ENCODE peak calls at places on chromosome 12, in ten cellular contexts. I is neural progenitor cell, Y is adipocyte, O is tibial artery, H is upper lobe of right lung, J is left ventricle myocardium inferior, X is lung, C is small intestine, M is mammary epithelial cell, V is cardiac muscle cell. Z is an unnamed sample.

GRCh38 chr12:109737111-109737510 is 23.5 kb downstream of the FAM222A start:
- DNase-seq in I (no peak), Y (no peak), O (peak; percentile 35), H (no peak), J (no peak), X (no peak), C (no peak), M (no peak), V (no peak), Z (no peak)

GRCh38 chr12:96338852-96339478 is 61.3 kb downstream of the CDK17 start:
- DNase-seq in I (no peak), Y (no peak), O (no peak), H (no peak), J (no peak), X (no peak), C (peak; percentile 93), M (no peak), V (no peak), Z (no peak)

GRCh38 chr12:25135531-25136154 is 59.3 kb downstream of the DNAI7 start:
- DNase-seq in I (peak; percentile 28), Y (no peak), O (no peak), H (no peak), J (no peak), X (no peak), C (no peak), M (peak; percentile 91), V (no peak), Z (no peak)

GRCh38 chr12:42309996-42310395 is 15.9 kb downstream of the ZCRB1 start:
- DNase-seq in I (no peak), Y (no peak), O (no peak), H (no peak), J (no peak), X (no peak), C (no peak), M (no peak), V (no peak), Z (no peak)

GRCh38 chr12:130342842-130343241 is 5.2 kb downstream of the PIWIL1 start:
- DNase-seq in I (no peak), Y (no peak), O (no peak), H (no peak), J (no peak), X (no peak), C (no peak), M (no peak), V (no peak), Z (no peak)

GRCh38 chr12:6335451-6336078 is 6.3 kb downstream of the TNFRSF1A start:
- DNase-seq in I (peak; percentile 58), Y (peak; percentile 81), O (peak; percentile 89), H (peak; percentile 90), J (peak; percentile 72), X (peak; percentile 80), C (peak; percentile 91), M (peak; percentile 84), V (peak; percentile 89), Z (peak; percentile 81)

GRCh38 chr12:34298176-34298970 is 276.1 kb downstream of the ALG10 start:
- DNase-seq in I (no peak), Y (no peak), O (peak; percentile 47), H (peak; percentile 52), J (no peak), X (no peak), C (no peak), M (no peak), V (no peak), Z (no peak)

GRCh38 chr12:53115112-53115890 is 12.0 kb downstream of the SOAT2 start:
- DNase-seq in I (peak; percentile 33), Y (no peak), O (no peak), H (no peak), J (no peak), X (no peak), C (no peak), M (no peak), V (no peak), Z (no peak)

GRCh38 chr12:30930238-30931010 is 3.9 kb downstream of the TSPAN11 start:
- DNase-seq in I (no peak), Y (no peak), O (no peak), H (no peak), J (no peak), X (no peak), C (no peak), M (no peak), V (no peak), Z (no peak)

GRCh38 chr12:115412821-115413220 is 728.8 kb upstream of the TBX3 start:
- DNase-seq in I (no peak), Y (no peak), O (no peak), H (no peak), J (no peak), X (no peak), C (no peak), M (no peak), V (no peak), Z (no peak)

GRCh38 chr12:95057431-95057830 is 16.0 kb downstream of the NR2C1 start:
- DNase-seq in I (no peak), Y (no peak), O (no peak), H (no peak), J (no peak), X (no peak), C (no peak), M (no peak), V (no peak), Z (no peak)

GRCh38 chr12:63845726-63846125 is 1.2 kb downstream of the SRGAP1 start:
- DNase-seq in I (no peak), Y (peak; percentile 61), O (no peak), H (no peak), J (no peak), X (no peak), C (peak; percentile 62), M (peak; percentile 75), V (peak; percentile 38), Z (no peak)

GRCh38 chr12:92123780-92124707 is 21.6 kb downstream of the BTG1 start:
- DNase-seq in I (no peak), Y (no peak), O (no peak), H (no peak), J (no peak), X (no peak), C (no peak), M (no peak), V (peak; percentile 42), Z (no peak)

GRCh38 chr12:102964872-102965271 is 7.4 kb downstream of the ASCL1 start:
- DNase-seq in I (peak; percentile 80), Y (no peak), O (no peak), H (no peak), J (no peak), X (no peak), C (peak; percentile 43), M (no peak), V (no peak), Z (no peak)

GRCh38 chr12:19988918-19989317 is 379.4 kb upstream of the PDE3A start:
- DNase-seq in I (no peak), Y (peak; percentile 27), O (no peak), H (no peak), J (no peak), X (no peak), C (no peak), M (no peak), V (no peak), Z (no peak)

GRCh38 chr12:7144414-7145120 is 14.4 kb downstream of the CLSTN3 start:
- DNase-seq in I (peak; percentile 43), Y (peak; percentile 83), O (peak; percentile 33), H (peak; percentile 34), J (no peak), X (no peak), C (peak; percentile 32), M (no peak), V (peak; percentile 57), Z (no peak)

GRCh38 chr12:106302401-106303201 is at the start of gene TCP11L2:
- DNase-seq in I (peak; percentile 91), Y (peak; percentile 95), O (peak; percentile 94), H (peak; percentile 94), J (peak; percentile 92), X (peak; percentile 88), C (peak; percentile 81), M (peak; percentile 77), V (peak; percentile 87), Z (peak; percentile 90)

GRCh38 chr12:64781374-64782029 is 22.3 kb upstream of the GNS start:
- DNase-seq in I (peak; percentile 85), Y (no peak), O (no peak), H (peak; percentile 64), J (no peak), X (peak; percentile 30), C (peak; percentile 50), M (no peak), V (no peak), Z (no peak)

DNA sequence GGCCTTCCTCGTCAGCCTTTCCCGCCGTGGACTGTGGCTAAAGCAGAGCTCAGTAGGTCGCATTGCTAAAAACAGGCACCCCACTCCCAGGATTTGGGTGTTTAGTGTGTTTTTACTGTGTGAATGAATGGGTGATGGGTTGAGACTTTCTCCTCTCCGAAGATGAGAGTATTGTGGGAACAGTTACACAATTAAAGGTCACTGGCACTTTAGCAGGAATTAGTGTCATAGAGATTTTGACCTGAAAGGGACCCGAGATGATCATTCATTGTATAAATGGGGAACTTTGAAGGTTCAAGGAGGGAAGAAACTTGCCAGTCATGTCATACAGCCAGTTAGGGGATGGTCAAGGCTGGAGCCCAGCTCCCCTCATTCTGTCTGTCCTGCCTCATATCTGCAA is 56.9 kb downstream of the TSPAN9 start:
- DNase-seq in I (no peak), Y (no peak), O (no peak), H (no peak), J (no peak), X (no peak), C (no peak), M (no peak), V (no peak), Z (no peak)
- H3K4me1 ChIP-seq in I (peaks cover 26% of the 10 kb centered on the region), Y (peaks cover 9% of the 10 kb centered on the region), O (peaks cover 61% of the 10 kb centered on the region), H (peaks cover 60% of the 10 kb centered on the region), J (peaks cover 100% of the 10 kb centered on the region), X (peaks cover 13% of the 10 kb centered on the region), C (no peaks in the 10 kb centered on the region), M (peaks cover 19% of the 10 kb centered on the region), V (peaks cover 44% of the 10 kb centered on the region), Z (peaks cover 14% of the 10 kb centered on the region)

GRCh38 chr12:124422570-124423523 is 128.0 kb downstream of the RFLNA start:
- DNase-seq in I (no peak), Y (peak; percentile 96), O (peak; percentile 98), H (peak; percentile 93), J (peak; percentile 95), X (peak; percentile 91), C (peak; percentile 90), M (peak; percentile 76), V (peak; percentile 98), Z (no peak)
- H3K4me3 ChIP-seq in I (no peak overlapping the region), Y (peak overlapping the region; percentile 71), O (peak overlapping the region; percentile 47), H (peak overlapping the region; percentile 21), J (peak overlapping the region; percentile 53), X (no peak overlapping the region), C (no peak overlapping the region), M (no peak overlapping the region), V (no peak overlapping the region), Z (no peak overlapping the region)

DNA sequence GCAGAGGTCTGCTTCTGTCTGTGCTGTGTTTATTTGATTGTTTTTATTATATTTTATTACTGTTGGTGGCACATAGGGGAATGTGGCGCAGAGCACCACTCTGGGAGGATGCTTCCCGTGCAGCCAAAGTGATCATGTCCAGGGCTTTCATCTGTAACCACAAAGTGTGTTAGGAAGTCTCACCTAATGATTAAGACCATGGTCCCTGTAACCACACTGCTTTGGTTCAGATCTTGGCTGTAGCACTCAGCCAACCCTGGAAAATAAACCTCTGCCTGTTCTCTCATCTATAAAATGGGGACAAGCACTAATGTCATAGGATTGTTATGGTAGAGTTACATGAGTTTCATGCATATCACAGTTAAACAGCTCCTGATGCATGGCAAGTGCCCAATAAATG is 1.9 kb downstream of the RESF1 start:
- DNase-seq in I (no peak), Y (no peak), O (no peak), H (no peak), J (no peak), X (no peak), C (no peak), M (no peak), V (no peak), Z (no peak)
- H3K36me3 ChIP-seq in I (peaks cover 13% of the 10 kb centered on the region), Y (peaks cover 22% of the 10 kb centered on the region), O (peaks cover 24% of the 10 kb centered on the region), H (peaks cover 44% of the 10 kb centered on the region), J (peaks cover 18% of the 10 kb centered on the region), X (peaks cover 3% of the 10 kb centered on the region), C (peaks cover 10% of the 10 kb centered on the region), M (peaks cover 1% of the 10 kb centered on the region), V (no peaks in the 10 kb centered on the region), Z (peaks cover 16% of the 10 kb centered on the region)

GRCh38 chr12:56449622-56449984 is 377 bp upstream of the TIMELESS start:
- DNase-seq in I (no peak), Y (no peak), O (no peak), H (no peak), J (no peak), X (no peak), C (no peak), M (no peak), V (no peak), Z (no peak)
- H3K4me1 ChIP-seq in I (peaks cover 33% of the 10 kb centered on the region), Y (peaks cover 4% of the 10 kb centered on the region), O (peaks cover 3% of the 10 kb centered on the region), H (peaks cover 12% of the 10 kb centered on the region), J (peaks cover 20% of the 10 kb centered on the region), X (peaks cover 3% of the 10 kb centered on the region), C (no peaks in the 10 kb centered on the region), M (peaks cover 4% of the 10 kb centered on the region), V (no peaks in the 10 kb centered on the region), Z (peaks cover 7% of the 10 kb centered on the region)

Z was measured in CD8-positive, alpha-beta T cell.